ENCODE peak calls at places on chromosome 11, in six cellular contexts. One of them, this sample, is unnamed.

GRCh38 chr11:67667490-67668190 is 6.8 kb downstream of the ALDH3B2 start:
- DNase-seq in IMR-90: no peak
- DNase-seq in suprapubic skin: no peak
- DNase-seq in stomach: no peak
- DNase-seq in tibial nerve: no peak
- DNase-seq in K562: no peak
- DNase-seq in this sample: no peak

GRCh38 chr11:29657709-29658108 is 359.1 kb downstream of the KCNA4 start:
- DNase-seq in IMR-90: no peak
- DNase-seq in suprapubic skin: no peak
- DNase-seq in stomach: no peak
- DNase-seq in tibial nerve: no peak
- DNase-seq in K562: no peak
- DNase-seq in this sample: no peak

GRCh38 chr11:102318469-102318868 is 1.2 kb downstream of the BIRC3 start:
- DNase-seq in IMR-90: peak
- DNase-seq in suprapubic skin: no peak
- DNase-seq in stomach: peak
- DNase-seq in tibial nerve: no peak
- DNase-seq in K562: no peak
- DNase-seq in this sample: no peak

GRCh38 chr11:12206529-12206928 is 96.1 kb downstream of the MICAL2 start:
- DNase-seq in IMR-90: peak
- DNase-seq in suprapubic skin: no peak
- DNase-seq in stomach: no peak
- DNase-seq in tibial nerve: no peak
- DNase-seq in K562: no peak
- DNase-seq in this sample: no peak

GRCh38 chr11:128497057-128497957 is 90.1 kb downstream of the ETS1 start:
- DNase-seq in IMR-90: peak
- DNase-seq in suprapubic skin: no peak
- DNase-seq in stomach: no peak
- DNase-seq in tibial nerve: peak
- DNase-seq in K562: no peak
- DNase-seq in this sample: no peak

GRCh38 chr11:22433066-22433450 is 94.9 kb downstream of the SLC17A6 start:
- DNase-seq in IMR-90: no peak
- DNase-seq in suprapubic skin: no peak
- DNase-seq in stomach: no peak
- DNase-seq in tibial nerve: no peak
- DNase-seq in K562: no peak
- DNase-seq in this sample: no peak

GRCh38 chr11:128399186-128399585 is 188.2 kb downstream of the ETS1 start:
- DNase-seq in IMR-90: peak
- DNase-seq in suprapubic skin: no peak
- DNase-seq in stomach: no peak
- DNase-seq in tibial nerve: no peak
- DNase-seq in K562: no peak
- DNase-seq in this sample: no peak

GRCh38 chr11:21465203-21465602 is 727.7 kb upstream of the ANO5 start:
- DNase-seq in IMR-90: no peak
- DNase-seq in suprapubic skin: no peak
- DNase-seq in stomach: no peak
- DNase-seq in tibial nerve: no peak
- DNase-seq in K562: no peak
- DNase-seq in this sample: no peak

GRCh38 chr11:17505146-17505545 is 28.5 kb upstream of the ABCC8 start:
- DNase-seq in IMR-90: no peak
- DNase-seq in suprapubic skin: no peak
- DNase-seq in stomach: no peak
- DNase-seq in tibial nerve: no peak
- DNase-seq in K562: no peak
- DNase-seq in this sample: no peak

GRCh38 chr11:115202061-115202460 is 302.2 kb downstream of the CADM1 start:
- DNase-seq in IMR-90: no peak
- DNase-seq in suprapubic skin: no peak
- DNase-seq in stomach: no peak
- DNase-seq in tibial nerve: no peak
- DNase-seq in K562: no peak
- DNase-seq in this sample: no peak

GRCh38 chr11:2991477-2992233 is 474 bp downstream of the NAP1L4 start:
- DNase-seq in IMR-90: peak
- DNase-seq in suprapubic skin: peak
- DNase-seq in stomach: no peak
- DNase-seq in tibial nerve: no peak
- DNase-seq in K562: no peak
- DNase-seq in this sample: no peak

GRCh38 chr11:125728969-125729368 is 17.1 kb upstream of the PATE1 start:
- DNase-seq in IMR-90: no peak
- DNase-seq in suprapubic skin: no peak
- DNase-seq in stomach: no peak
- DNase-seq in tibial nerve: no peak
- DNase-seq in K562: no peak
- DNase-seq in this sample: no peak

GRCh38 chr11:122440783-122441701 is 214.5 kb upstream of the UBASH3B start:
- DNase-seq in IMR-90: no peak
- DNase-seq in suprapubic skin: peak
- DNase-seq in stomach: no peak
- DNase-seq in tibial nerve: peak
- DNase-seq in K562: no peak
- DNase-seq in this sample: no peak

GRCh38 chr11:122436188-122436555 is 219.3 kb upstream of the UBASH3B start:
- DNase-seq in IMR-90: no peak
- DNase-seq in suprapubic skin: no peak
- DNase-seq in stomach: no peak
- DNase-seq in tibial nerve: no peak
- DNase-seq in K562: no peak
- DNase-seq in this sample: no peak

GRCh38 chr11:122435540-122436187 is 219.9 kb upstream of the UBASH3B start:
- DNase-seq in IMR-90: no peak
- DNase-seq in suprapubic skin: no peak
- DNase-seq in stomach: no peak
- DNase-seq in tibial nerve: no peak
- DNase-seq in K562: no peak
- DNase-seq in this sample: no peak

GRCh38 chr11:122441702-122442092 is 213.8 kb upstream of the UBASH3B start:
- DNase-seq in IMR-90: no peak
- DNase-seq in suprapubic skin: no peak
- DNase-seq in stomach: no peak
- DNase-seq in tibial nerve: no peak
- DNase-seq in K562: no peak
- DNase-seq in this sample: no peak

DNA sequence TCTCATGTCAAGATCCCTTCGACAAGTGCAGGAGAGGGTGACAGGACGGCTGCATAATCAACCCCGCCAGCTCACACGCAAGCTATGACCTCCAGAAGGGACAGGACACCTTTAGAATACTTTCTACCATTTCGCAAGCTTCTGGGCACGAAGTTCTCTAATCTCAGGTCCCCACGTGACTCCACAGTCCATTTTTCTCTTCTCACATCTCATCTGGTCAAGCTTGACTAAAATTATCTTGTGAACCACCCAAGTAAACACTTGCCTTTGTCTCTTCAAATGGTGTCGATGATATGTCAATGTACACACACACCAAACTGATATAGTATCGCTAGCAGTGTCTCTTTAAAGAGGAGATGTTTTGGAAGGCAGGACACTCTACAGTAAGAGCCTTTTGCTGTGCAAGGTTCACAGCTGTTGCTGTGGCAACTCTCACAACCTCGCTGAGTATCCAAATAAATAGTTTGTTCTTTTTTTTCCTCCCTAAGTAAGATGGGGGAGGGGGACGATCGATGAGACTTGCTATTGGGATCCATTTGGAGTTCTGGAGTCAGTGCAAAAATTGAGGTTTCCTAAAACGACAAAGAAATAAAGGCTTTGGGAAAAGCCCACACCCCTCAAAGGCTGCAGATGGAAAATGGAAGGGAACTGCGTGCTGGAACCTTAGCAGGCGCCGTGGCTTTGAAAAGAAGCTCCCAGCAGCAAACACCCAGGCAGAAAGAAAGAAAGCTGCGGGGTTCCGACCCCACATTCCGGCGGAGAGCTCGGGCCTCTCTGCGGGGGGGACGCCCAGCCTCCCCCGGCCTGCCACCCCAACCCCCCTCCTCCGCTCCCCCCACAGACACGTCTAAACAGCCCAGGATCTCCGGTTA is 215.4 kb upstream of the UBASH3B start:
- DNase-seq in IMR-90: peak
- DNase-seq in suprapubic skin: peak
- DNase-seq in stomach: no peak
- DNase-seq in tibial nerve: peak
- DNase-seq in K562: no peak
- DNase-seq in this sample: no peak
- H3K27ac ChIP-seq in IMR-90: peak
- H3K27ac ChIP-seq in suprapubic skin: peak
- H3K27ac ChIP-seq in stomach: peak
- H3K27ac ChIP-seq in tibial nerve: no peak
- H3K27ac ChIP-seq in K562: no peak
- H3K27ac ChIP-seq in this sample: peak

GRCh38 chr11:120337133-120337895 is 1.1 kb downstream of the ARHGEF12 start:
- DNase-seq in IMR-90: no peak
- DNase-seq in suprapubic skin: peak
- DNase-seq in stomach: no peak
- DNase-seq in tibial nerve: peak
- DNase-seq in K562: no peak
- DNase-seq in this sample: no peak
- TF ChIP-seq POLR2A in IMR-90: no peak
- TF ChIP-seq POLR2A in suprapubic skin: no peak
- TF ChIP-seq POLR2A in stomach: no peak
- TF ChIP-seq POLR2A in tibial nerve: no peak
- TF ChIP-seq POLR2A in K562: no peak
- TF ChIP-seq POLR2A in this sample: no peak

DNA sequence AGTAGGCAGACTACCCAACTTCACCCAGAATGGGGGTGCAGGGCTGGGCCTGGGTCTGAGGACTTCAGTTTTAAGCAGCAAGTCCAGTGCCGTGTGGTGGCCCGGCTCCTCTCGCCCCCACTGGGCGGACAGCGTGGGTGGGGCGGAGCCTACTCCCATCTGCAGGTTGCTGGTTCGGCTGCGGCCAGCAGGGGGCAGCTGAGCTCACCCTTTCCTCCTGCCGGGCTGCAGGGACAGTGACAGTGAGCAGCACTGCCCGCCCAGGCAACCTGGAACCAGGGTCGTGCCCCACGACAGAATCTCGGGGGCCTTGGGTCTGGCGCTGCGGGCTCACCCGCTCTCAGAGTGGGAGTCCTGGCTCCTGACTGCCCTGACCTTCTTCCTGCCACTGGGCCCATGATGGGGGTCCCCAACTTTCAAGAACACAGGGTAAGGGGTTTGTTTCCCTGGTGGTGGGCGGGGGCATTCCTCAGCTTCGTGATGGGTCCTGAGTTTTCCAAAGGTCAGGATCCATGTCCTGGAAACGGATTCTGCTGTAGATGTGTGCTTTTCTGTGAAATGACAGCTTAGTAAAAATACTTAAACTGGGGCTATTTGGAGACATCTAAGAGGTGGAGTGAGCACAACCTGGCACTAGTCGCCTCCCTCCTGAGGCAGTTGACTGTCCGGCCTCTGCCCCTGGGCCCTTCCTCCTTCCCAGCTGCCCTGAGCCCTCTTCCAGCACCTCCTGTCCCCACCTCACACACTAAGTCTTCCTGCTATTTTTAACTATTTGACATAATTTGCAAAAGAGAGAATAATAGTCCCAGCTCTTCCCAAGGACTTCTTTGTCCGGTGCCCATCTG is 6.0 kb upstream of the NEAT1 start:
- DNase-seq in IMR-90: peak
- DNase-seq in suprapubic skin: peak
- DNase-seq in stomach: peak
- DNase-seq in tibial nerve: peak
- DNase-seq in K562: peak
- DNase-seq in this sample: no peak
- H3K4me3 ChIP-seq in IMR-90: peak
- H3K4me3 ChIP-seq in suprapubic skin: peak
- H3K4me3 ChIP-seq in stomach: peak
- H3K4me3 ChIP-seq in tibial nerve: peak
- H3K4me3 ChIP-seq in K562: peak
- H3K4me3 ChIP-seq in this sample: peak

GRCh38 chr11:75689861-75690641 is 21.2 kb upstream of the MAP6 start:
- DNase-seq in IMR-90: no peak
- DNase-seq in suprapubic skin: no peak
- DNase-seq in stomach: no peak
- DNase-seq in tibial nerve: no peak
- DNase-seq in K562: no peak
- DNase-seq in this sample: no peak
- H3K27ac ChIP-seq in IMR-90: no peak
- H3K27ac ChIP-seq in suprapubic skin: no peak
- H3K27ac ChIP-seq in stomach: no peak
- H3K27ac ChIP-seq in tibial nerve: no peak
- H3K27ac ChIP-seq in K562: peak
- H3K27ac ChIP-seq in this sample: no peak

GRCh38 chr11:59545179-59546020 is 34.1 kb downstream of the OR4D9 start:
- DNase-seq in IMR-90: peak
- DNase-seq in suprapubic skin: peak
- DNase-seq in stomach: no peak
- DNase-seq in tibial nerve: no peak
- DNase-seq in K562: peak
- DNase-seq in this sample: no peak
- TF ChIP-seq POLR2A in IMR-90: no peak
- TF ChIP-seq POLR2A in suprapubic skin: no peak
- TF ChIP-seq POLR2A in stomach: no peak
- TF ChIP-seq POLR2A in tibial nerve: no peak
- TF ChIP-seq POLR2A in K562: peak
- TF ChIP-seq POLR2A in this sample: no peak

DNA sequence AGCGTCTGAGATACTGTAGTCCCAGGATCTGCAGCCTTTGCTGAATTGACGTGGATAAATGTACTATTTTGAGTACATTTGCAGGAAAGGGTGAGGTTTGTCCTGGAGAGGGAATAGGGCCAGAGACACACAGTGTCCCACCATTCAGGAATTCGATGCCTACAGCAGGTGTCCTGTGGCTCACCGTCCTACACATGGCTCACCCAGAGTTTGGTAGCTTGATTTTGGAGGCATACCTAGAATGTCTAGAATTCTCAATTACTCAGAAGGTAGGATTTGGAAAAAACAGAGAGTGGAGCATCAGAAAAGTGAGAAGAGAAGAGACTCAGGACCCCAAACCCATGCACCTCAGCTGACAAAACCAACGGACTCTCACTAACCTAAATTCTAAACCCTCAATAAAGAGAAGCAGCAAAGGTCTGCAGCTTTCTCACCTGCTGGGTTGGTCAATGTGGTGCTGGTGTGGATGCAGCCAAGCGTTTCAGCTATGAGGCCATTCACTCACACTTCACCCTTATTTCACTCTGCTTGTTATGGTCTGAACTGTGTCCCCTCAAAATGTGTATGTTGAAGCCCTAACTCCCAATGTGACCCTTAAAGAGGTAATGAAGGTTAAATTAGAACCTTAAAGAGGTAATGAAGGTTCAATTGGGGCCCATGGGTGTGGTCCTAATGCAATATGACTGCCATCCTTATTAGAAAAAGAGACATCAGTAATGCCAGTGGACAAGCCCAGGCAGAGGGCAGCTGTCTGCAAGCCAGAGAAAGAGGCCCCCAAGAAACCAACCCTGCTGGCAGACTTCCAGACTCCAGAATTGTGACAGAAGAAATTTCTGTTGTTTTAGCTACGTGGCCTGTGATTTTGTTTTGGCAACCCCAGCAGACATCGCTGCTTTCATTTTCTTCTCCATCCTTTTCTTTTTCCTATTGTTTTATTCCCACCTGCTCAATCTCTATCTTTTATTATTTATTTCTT is 187.8 kb downstream of the SNX19 start:
- DNase-seq in IMR-90: no peak
- DNase-seq in suprapubic skin: no peak
- DNase-seq in stomach: no peak
- DNase-seq in tibial nerve: no peak
- DNase-seq in K562: no peak
- DNase-seq in this sample: no peak
- H3K4me3 ChIP-seq in IMR-90: no peak
- H3K4me3 ChIP-seq in suprapubic skin: no peak
- H3K4me3 ChIP-seq in stomach: no peak
- H3K4me3 ChIP-seq in tibial nerve: no peak
- H3K4me3 ChIP-seq in K562: no peak
- H3K4me3 ChIP-seq in this sample: no peak